ENCODE peak calls at places on chromosomes 2 and 18, in ten cellular contexts. J is HCT116, Z is stomach, K is suprapubic skin, T is GM12878, C is SK-N-SH, N is HepG2, I is breast epithelium, O is GM23338, P is GM12892. D is an unnamed sample.

GRCh38 chr2:29009711-29010677 is 28.9 kb downstream of the TOGARAM2 start:
- DNase-seq in I (no peak), Z (no peak), C (no peak), O (no peak), P (no peak), T (no peak), K (no peak), J (no peak), N (no peak), D (peak)

GRCh38 chr18:51054764-51055163 is 24.8 kb downstream of the SMAD4 start:
- DNase-seq in K (no peak), P (no peak), J (no peak), I (no peak), Z (no peak), N (no peak), T (no peak), O (no peak), C (no peak), D (no peak)

GRCh38 chr18:22348521-22349316 is 69.0 kb downstream of the CTAGE1 start:
- DNase-seq in J (no peak), C (no peak), I (peak), N (no peak), Z (peak), P (no peak), T (no peak), O (peak), K (no peak), D (peak)

GRCh38 chr2:203683932-203684556 is 22.4 kb upstream of the CD28 start:
- DNase-seq in I (no peak), P (no peak), O (no peak), C (no peak), N (peak), K (no peak), J (no peak), Z (no peak), T (peak), D (no peak)

GRCh38 chr2:23926289-23926749 is 604 bp downstream of the ATAD2B start:
- DNase-seq in N (no peak), C (peak), I (peak), T (no peak), J (no peak), Z (peak), P (no peak), O (peak), K (peak), D (peak)

GRCh38 chr18:21359746-21360145 is 117.7 kb downstream of the GREB1L start:
- DNase-seq in K (no peak), J (no peak), P (no peak), T (no peak), O (no peak), Z (no peak), I (no peak), C (no peak), N (no peak), D (no peak)

GRCh38 chr2:49080681-49081080 is 73.6 kb downstream of the FSHR start:
- DNase-seq in O (peak), I (no peak), C (no peak), K (no peak), N (no peak), J (no peak), P (no peak), T (no peak), Z (no peak), D (no peak)

GRCh38 chr2:28423856-28424605 is 31.4 kb downstream of the FOSL2 start:
- DNase-seq in T (no peak), P (no peak), O (no peak), C (peak), J (no peak), K (no peak), Z (peak), I (no peak), N (no peak), D (no peak)

GRCh38 chr2:36769106-36769505 is 72.6 kb downstream of the VIT start:
- DNase-seq in C (no peak), I (no peak), K (no peak), J (no peak), N (no peak), P (no peak), Z (no peak), T (no peak), O (no peak), D (no peak)

GRCh38 chr2:218370410-218371063 is 11.5 kb upstream of the SLC11A1 start:
- DNase-seq in Z (peak), I (no peak), P (no peak), N (peak), K (no peak), J (no peak), T (no peak), C (no peak), O (no peak), D (peak)

GRCh38 chr2:15170068-15170775 is 390.9 kb downstream of the NBAS start:
- DNase-seq in I (no peak), T (no peak), N (no peak), P (no peak), K (no peak), Z (no peak), O (peak), C (peak), J (no peak), D (no peak)

GRCh38 chr18:2916184-2916583 is 69.4 kb downstream of the EMILIN2 start:
- DNase-seq in Z (no peak), N (no peak), K (no peak), O (peak), T (no peak), C (no peak), J (no peak), I (no peak), P (no peak), D (no peak)

GRCh38 chr2:72981516-72981915 is 64.2 kb downstream of the EMX1 start:
- DNase-seq in P (no peak), N (no peak), K (no peak), T (no peak), O (no peak), Z (no peak), J (peak), I (no peak), C (no peak), D (peak)

GRCh38 chr2:17148298-17149228 is 369.7 kb downstream of the RAD51AP2 start:
- DNase-seq in C (peak), K (no peak), N (peak), P (no peak), O (peak), T (no peak), I (no peak), J (peak), Z (peak), D (no peak)

GRCh38 chr2:187658952-187659525 is 104.8 kb upstream of the TFPI start:
- DNase-seq in T (no peak), Z (no peak), P (no peak), O (peak), C (peak), K (no peak), I (no peak), J (peak), N (peak), D (no peak)

GRCh38 chr2:168245074-168245825 is 2.1 kb downstream of the STK39 start:
- DNase-seq in P (no peak), J (no peak), N (no peak), T (no peak), C (no peak), K (no peak), Z (no peak), I (no peak), O (no peak), D (no peak)

GRCh38 chr2:39492701-39493100 is 55.6 kb upstream of the MAP4K3 start:
- DNase-seq in T (no peak), P (no peak), I (no peak), Z (no peak), N (no peak), O (no peak), J (no peak), C (no peak), K (no peak), D (no peak)

GRCh38 chr2:39501412-39501811 is 64.3 kb upstream of the MAP4K3 start:
- DNase-seq in T (no peak), J (no peak), K (no peak), P (no peak), N (no peak), Z (no peak), I (no peak), O (no peak), C (no peak), D (no peak)

GRCh38 chr2:39494784-39495251 is 57.7 kb upstream of the MAP4K3 start:
- DNase-seq in N (no peak), T (peak), Z (no peak), K (no peak), C (no peak), O (peak), P (no peak), I (no peak), J (no peak), D (no peak)

GRCh38 chr2:39499336-39499735 is 62.3 kb upstream of the MAP4K3 start:
- DNase-seq in K (no peak), P (no peak), C (no peak), I (no peak), N (no peak), O (no peak), Z (peak), J (no peak), T (no peak), D (no peak)

GRCh38 chr2:39497077-39497867 is 60.2 kb upstream of the MAP4K3 start:
- DNase-seq in K (no peak), I (no peak), T (no peak), O (no peak), N (no peak), C (no peak), Z (no peak), P (no peak), J (no peak), D (no peak)
- TF ChIP-seq POLR2AphosphoS5 in K (no peak), I (no peak), T (no peak), O (no peak), N (no peak), C (no peak), Z (no peak), P (no peak), J (no peak), D (no peak)

GRCh38 chr2:62309465-62310091 is 113.7 kb downstream of the B3GNT2 start:
- DNase-seq in K (no peak), I (no peak), J (no peak), N (no peak), O (peak), T (peak), Z (no peak), C (peak), P (no peak), D (no peak)
- TF ChIP-seq POLR2AphosphoS5 in K (no peak), I (no peak), J (no peak), N (no peak), O (peak), T (peak), Z (no peak), C (no peak), P (peak), D (no peak)

GRCh38 chr2:111705711-111706323 is 178.2 kb downstream of the ANAPC1 start:
- DNase-seq in J (peak), T (peak), O (peak), C (no peak), K (peak), Z (no peak), P (peak), N (peak), I (no peak), D (no peak)
- TF ChIP-seq POLR2AphosphoS5 in J (peak), T (no peak), O (no peak), C (peak), K (no peak), Z (no peak), P (peak), N (no peak), I (no peak), D (no peak)

GRCh38 chr2:46351388-46352141 is 54.4 kb downstream of the EPAS1 start:
- DNase-seq in K (no peak), T (no peak), P (no peak), C (no peak), J (no peak), Z (peak), I (no peak), N (no peak), O (peak), D (peak)
- TF ChIP-seq POLR2AphosphoS5 in K (no peak), T (no peak), P (no peak), C (no peak), J (no peak), Z (no peak), I (no peak), N (no peak), O (no peak), D (peak)

GRCh38 chr2:224063308-224063648 is 24.2 kb upstream of the SERPINE2 start:
- DNase-seq in N (no peak), O (no peak), C (no peak), K (no peak), P (no peak), T (no peak), Z (no peak), I (no peak), J (no peak), D (no peak)
- TF ChIP-seq POLR2AphosphoS5 in N (no peak), O (no peak), C (no peak), K (no peak), P (no peak), T (no peak), Z (no peak), I (no peak), J (no peak), D (no peak)

DNA sequence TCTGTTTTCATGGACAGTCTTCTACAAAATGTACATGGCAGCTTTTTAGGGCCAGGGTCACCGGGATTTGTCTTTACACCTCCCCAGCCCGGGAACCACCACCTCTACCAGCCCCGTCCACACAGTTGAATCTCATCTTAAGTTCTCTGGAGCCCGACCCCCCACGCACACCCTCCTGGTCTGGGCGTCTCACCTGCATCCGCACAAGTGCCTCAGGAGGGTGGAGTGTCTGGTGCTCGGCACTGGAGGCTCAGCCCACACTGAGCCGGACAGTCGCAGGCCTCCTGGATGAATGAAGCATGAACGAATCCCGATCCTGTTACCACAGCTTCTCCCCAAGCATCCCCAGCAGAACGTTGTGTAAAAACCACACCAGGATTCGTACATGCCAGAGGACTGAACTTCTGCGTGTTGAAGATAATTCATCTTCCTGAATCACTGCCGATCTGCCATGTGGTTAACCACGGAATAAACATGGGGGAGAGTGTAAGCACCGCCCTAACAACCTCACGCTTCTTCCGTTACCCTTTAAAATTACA is 162.0 kb downstream of the RTP5 start:
- DNase-seq in O (no peak), T (no peak), C (no peak), N (no peak), P (no peak), J (no peak), Z (no peak), K (peak), I (peak), D (peak)
- TF ChIP-seq POLR2AphosphoS5 in O (no peak), T (no peak), C (no peak), N (no peak), P (no peak), J (no peak), Z (no peak), K (no peak), I (no peak), D (no peak)

GRCh38 chr2:209368924-209369323 is 54.9 kb upstream of the MAP2 start:
- DNase-seq in Z (peak), C (no peak), I (peak), K (no peak), P (no peak), T (peak), J (peak), N (peak), O (no peak), D (no peak)
- TF ChIP-seq POLR2AphosphoS5 in Z (no peak), C (peak), I (peak), K (no peak), P (no peak), T (no peak), J (peak), N (no peak), O (no peak), D (no peak)

DNA sequence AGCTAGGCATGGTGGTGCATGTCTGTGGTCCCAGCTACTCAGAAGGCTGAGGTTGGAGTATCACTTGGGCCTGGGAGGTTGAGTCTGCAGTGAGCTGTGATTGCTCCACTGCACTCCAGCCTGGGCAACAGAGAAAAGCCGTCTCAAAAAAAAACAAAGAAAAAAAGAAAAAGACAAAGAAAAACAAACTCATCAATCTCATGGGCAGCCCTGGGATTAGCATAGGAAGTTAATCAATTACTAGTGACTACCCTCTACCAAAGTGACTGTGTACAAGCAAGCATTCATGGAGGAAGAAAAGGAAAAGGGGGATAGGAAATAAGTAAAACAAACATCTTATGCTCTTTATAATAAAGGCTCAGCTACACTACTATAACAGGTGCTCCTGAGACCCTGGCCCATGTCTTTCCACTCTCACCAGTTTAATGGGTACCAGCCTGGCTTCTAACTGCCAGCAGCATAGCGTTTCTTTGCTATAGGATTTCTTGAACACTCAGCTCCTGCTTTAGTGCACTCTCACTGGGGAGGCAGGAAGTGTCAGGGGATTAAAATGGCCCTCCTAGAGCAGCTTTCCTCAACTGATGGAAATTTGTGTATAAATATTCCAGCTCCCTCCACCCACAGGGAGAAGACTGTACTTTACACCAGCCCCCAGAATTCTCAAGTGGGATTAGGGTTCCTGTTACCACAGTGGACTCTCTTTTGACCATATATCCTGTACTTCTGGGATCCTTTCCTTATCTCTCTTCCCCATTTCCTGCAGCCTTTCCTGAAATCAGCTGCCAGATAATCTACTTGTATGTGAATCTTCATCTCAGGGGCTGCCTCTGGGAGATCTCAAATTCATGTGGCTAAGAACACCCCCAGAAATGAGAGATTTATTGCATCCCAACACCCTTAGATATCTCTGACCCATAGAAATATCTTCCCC is 91.3 kb upstream of the GLS start:
- DNase-seq in N (peak), T (no peak), P (no peak), J (no peak), I (no peak), Z (no peak), K (no peak), O (no peak), C (no peak), D (no peak)
- TF ChIP-seq POLR2AphosphoS5 in N (no peak), T (no peak), P (no peak), J (no peak), I (no peak), Z (no peak), K (no peak), O (no peak), C (no peak), D (no peak)

DNA sequence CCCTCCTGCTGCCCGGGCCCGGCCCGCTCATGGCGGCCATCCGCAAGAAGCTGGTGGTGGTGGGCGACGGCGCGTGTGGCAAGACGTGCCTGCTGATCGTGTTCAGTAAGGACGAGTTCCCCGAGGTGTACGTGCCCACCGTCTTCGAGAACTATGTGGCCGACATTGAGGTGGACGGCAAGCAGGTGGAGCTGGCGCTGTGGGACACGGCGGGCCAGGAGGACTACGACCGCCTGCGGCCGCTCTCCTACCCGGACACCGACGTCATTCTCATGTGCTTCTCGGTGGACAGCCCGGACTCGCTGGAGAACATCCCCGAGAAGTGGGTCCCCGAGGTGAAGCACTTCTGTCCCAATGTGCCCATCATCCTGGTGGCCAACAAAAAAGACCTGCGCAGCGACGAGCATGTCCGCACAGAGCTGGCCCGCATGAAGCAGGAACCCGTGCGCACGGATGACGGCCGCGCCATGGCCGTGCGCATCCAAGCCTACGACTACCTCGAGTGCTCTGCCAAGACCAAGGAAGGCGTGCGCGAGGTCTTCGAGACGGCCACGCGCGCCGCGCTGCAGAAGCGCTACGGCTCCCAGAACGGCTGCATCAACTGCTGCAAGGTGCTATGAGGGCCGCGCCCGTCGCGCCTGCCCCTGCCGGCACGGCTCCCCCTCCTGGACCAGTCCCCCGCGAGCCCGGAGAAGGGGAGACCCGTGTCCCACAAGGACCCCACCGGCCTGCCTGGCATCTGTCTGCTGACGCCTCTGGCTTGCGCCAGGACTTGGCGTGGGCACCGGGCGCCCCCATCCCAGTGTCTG is 767 bp downstream of the RHOB start:
- DNase-seq in I (peak), N (no peak), P (no peak), C (peak), T (no peak), O (peak), Z (peak), K (peak), J (no peak), D (peak)
- TF ChIP-seq POLR2AphosphoS5 in I (peak), N (peak), P (peak), C (no peak), T (no peak), O (no peak), Z (peak), K (no peak), J (no peak), D (peak)

GRCh38 chr2:83795777-83796176 is 663.3 kb downstream of the SUCLG1 start:
- DNase-seq in P (no peak), I (no peak), J (no peak), O (no peak), N (no peak), T (no peak), Z (no peak), C (no peak), K (no peak), D (no peak)
- TF ChIP-seq POLR2AphosphoS5 in P (no peak), I (no peak), J (no peak), O (no peak), N (no peak), T (no peak), Z (no peak), C (no peak), K (no peak), D (no peak)

D was measured in spleen.